ENCODE peak calls at places on chromosomes 2 and 18, in ten cellular contexts. R, V, O, U, C, X, L, M, D and S are unnamed samples.

GRCh38 chr2:196170681-196171247 is 614 bp downstream of the STK17B start:
- DNase-seq in R (no peak), V (peak; percentile 34), O (peak; percentile 53), U (peak; percentile 60), C (peak; percentile 20), X (peak; percentile 39), L (no peak), M (no peak), D (no peak), S (peak; percentile 55)

GRCh38 chr2:214104219-214104618 is 306.6 kb upstream of the VWC2L start:
- DNase-seq in R (no peak), V (no peak), O (no peak), U (no peak), C (no peak), X (no peak), L (no peak), M (no peak), D (no peak), S (no peak)

GRCh38 chr2:165529130-165529529 is 59.6 kb downstream of the CSRNP3 start:
- DNase-seq in R (no peak), V (no peak), O (no peak), U (no peak), C (peak; percentile 2), X (no peak), L (no peak), M (no peak), D (no peak), S (peak; percentile 10)

GRCh38 chr2:241150660-241151530 is 628 bp downstream of the PPP1R7 start:
- DNase-seq in R (no peak), V (no peak), O (no peak), U (no peak), C (no peak), X (no peak), L (no peak), M (no peak), D (no peak), S (peak; percentile 5)

GRCh38 chr2:159968282-159968900 is 94.0 kb downstream of the PLA2R1 start:
- DNase-seq in R (peak; percentile 21), V (no peak), O (peak; percentile 88), U (no peak), C (peak; percentile 36), X (no peak), L (peak; percentile 35), M (peak; percentile 20), D (no peak), S (peak; percentile 81)

GRCh38 chr2:138132108-138132507 is 167.8 kb downstream of the HNMT start:
- DNase-seq in R (no peak), V (no peak), O (no peak), U (no peak), C (no peak), X (no peak), L (no peak), M (no peak), D (no peak), S (no peak)

GRCh38 chr2:30446602-30447148 is 371 bp upstream of the LCLAT1 start:
- DNase-seq in R (no peak), V (no peak), O (peak; percentile 61), U (no peak), C (no peak), X (no peak), L (no peak), M (peak; percentile 43), D (no peak), S (peak; percentile 39)

GRCh38 chr2:207165121-207166038 is at the start of gene KLF7:
- DNase-seq in R (peak; percentile 35), V (peak; percentile 47), O (peak; percentile 35), U (peak; percentile 74), C (no peak), X (peak; percentile 31), L (no peak), M (no peak), D (peak; percentile 46), S (peak; percentile 58)

GRCh38 chr2:119753041-119753929 is 6.4 kb upstream of the PTPN4 start:
- DNase-seq in R (peak; percentile 14), V (no peak), O (no peak), U (peak; percentile 51), C (no peak), X (peak; percentile 22), L (peak; percentile 41), M (peak; percentile 53), D (peak; percentile 26), S (peak; percentile 73)

GRCh38 chr2:116988303-116988702 is 826.2 kb upstream of the DDX18 start:
- DNase-seq in R (no peak), V (no peak), O (no peak), U (no peak), C (no peak), X (no peak), L (no peak), M (no peak), D (no peak), S (peak; percentile 11)

GRCh38 chr18:5415665-5416064 is 120.1 kb upstream of the ZBTB14 start:
- DNase-seq in R (no peak), V (no peak), O (no peak), U (no peak), C (no peak), X (no peak), L (no peak), M (no peak), D (no peak), S (no peak)

GRCh38 chr2:67938053-67938452 is 124.8 kb downstream of the C1D start:
- DNase-seq in R (no peak), V (no peak), O (no peak), U (no peak), C (no peak), X (no peak), L (no peak), M (no peak), D (no peak), S (no peak)